ENCODE peak calls at places on chromosomes 7 and 10, in seven cellular contexts. H is NCI-H510A treated with DMSO at 0.1 percent for 48 hours; G is A172; P is naive thymus-derived CD8-positive, alpha-beta T cell; B is transverse colon; A is CD4-positive, alpha-beta T cell; L is NCI-H2029. J is an unnamed sample.

GRCh38 chr7:78587443-78588044 is 789.0 kb downstream of the PHTF2 start:
- DNase-seq in L (no peak), B (no peak), G (peak), H (no peak), P (no peak), A (no peak), J (no peak)

GRCh38 chr10:132515811-132516726 is 21.5 kb upstream of the INPP5A start:
- DNase-seq in P (no peak), B (peak), A (no peak), H (no peak), G (no peak), L (no peak), J (no peak)

GRCh38 chr7:130071701-130072622 is 1.6 kb downstream of the KLHDC10 start:
- DNase-seq in L (peak), A (peak), B (peak), P (peak), G (peak), H (peak), J (peak)

GRCh38 chr10:74786126-74786525 is 40.3 kb upstream of the KAT6B start:
- DNase-seq in L (peak), B (no peak), H (peak), A (no peak), P (no peak), G (no peak), J (no peak)

GRCh38 chr10:133258066-133258817 is 18.4 kb downstream of the ADAM8 start:
- DNase-seq in P (peak), L (peak), A (peak), B (peak), G (peak), H (no peak), J (no peak)

GRCh38 chr7:25261545-25262135 is 33.4 kb upstream of the NPVF start:
- DNase-seq in H (no peak), B (no peak), P (no peak), A (no peak), L (no peak), G (no peak), J (no peak)

GRCh38 chr7:30922596-30922995 is 10.9 kb downstream of the AQP1 start:
- DNase-seq in B (peak), A (no peak), G (no peak), L (no peak), H (no peak), P (no peak), J (no peak)

GRCh38 chr10:48247680-48248079 is 26.8 kb downstream of the FRMPD2 start:
- DNase-seq in L (no peak), H (no peak), B (no peak), A (no peak), P (no peak), G (no peak), J (no peak)

GRCh38 chr7:142300689-142301088 is 42.8 kb upstream of the PRSS58 start:
- DNase-seq in P (no peak), L (no peak), H (no peak), B (no peak), A (no peak), G (no peak), J (peak)

GRCh38 chr10:71964669-71965515 is 697 bp downstream of the CHST3 start:
- DNase-seq in B (peak), G (peak), H (no peak), L (no peak), A (no peak), P (peak), J (no peak)

GRCh38 chr7:69399038-69399800 is 199.1 kb upstream of the AUTS2 start:
- DNase-seq in L (no peak), A (no peak), G (peak), B (no peak), H (no peak), P (no peak), J (no peak)

GRCh38 chr7:27174077-27175004 is at the start of gene HOXA10:
- DNase-seq in H (peak), B (peak), A (peak), L (no peak), G (no peak), P (no peak), J (no peak)

GRCh38 chr10:31599626-31600504 is 280.8 kb downstream of the ZEB1 start:
- DNase-seq in H (no peak), B (no peak), G (peak), P (no peak), A (no peak), L (no peak), J (no peak)

GRCh38 chr7:90596745-90597526 is 815 bp downstream of the CDK14 start:
- DNase-seq in H (no peak), P (no peak), L (no peak), G (peak), B (no peak), A (no peak), J (no peak)

GRCh38 chr7:24786941-24787340 is 29.7 kb upstream of the GSDME start:
- DNase-seq in H (no peak), L (no peak), P (no peak), B (no peak), A (no peak), G (peak), J (no peak)

GRCh38 chr10:132784582-132785432 is 1.1 kb downstream of the NKX6-2 start:
- DNase-seq in G (no peak), H (no peak), A (no peak), B (no peak), L (no peak), P (no peak), J (no peak)

GRCh38 chr10:3471927-3472704 is 299.5 kb upstream of the PITRM1 start:
- DNase-seq in A (no peak), G (peak), P (no peak), B (peak), H (no peak), L (no peak), J (no peak)

GRCh38 chr7:50534690-50535290 is 30.4 kb downstream of the DDC start:
- DNase-seq in L (no peak), P (no peak), B (no peak), A (no peak), G (peak), H (no peak), J (no peak)